ENCODE peak calls at places on chromosome 9, in seven cellular contexts. One of them, this sample, is unnamed.
A peak's percentile ranks its signal among the peaks of the same experiment; 100 is the strongest.

GRCh38 chr9:2810424-2811075 is 33.3 kb downstream of the PUM3 start:
- DNase-seq in T1000: no peak
- DNase-seq in left colon: no peak
- DNase-seq in right lobe of liver: no peak
- DNase-seq in NCI-H2081: no peak
- DNase-seq in COR-L47: no peak
- DNase-seq in HL-60: no peak
- DNase-seq in this sample: no peak

GRCh38 chr9:109653470-109653869 is 126.5 kb upstream of the PALM2AKAP2 start:
- DNase-seq in HL-60: no peak
- DNase-seq in right lobe of liver: no peak
- DNase-seq in left colon: no peak
- DNase-seq in NCI-H2081: no peak
- DNase-seq in T1000: no peak
- DNase-seq in COR-L47: no peak
- DNase-seq in this sample: no peak

GRCh38 chr9:21611896-21612295 is 129.8 kb upstream of the IFNE start:
- DNase-seq in COR-L47: no peak
- DNase-seq in NCI-H2081: no peak
- DNase-seq in T1000: no peak
- DNase-seq in left colon: no peak
- DNase-seq in HL-60: no peak
- DNase-seq in right lobe of liver: no peak
- DNase-seq in this sample: peak; percentile 88

GRCh38 chr9:129084087-129084486 is 3.2 kb downstream of the DOLPP1 start:
- DNase-seq in HL-60: no peak
- DNase-seq in T1000: no peak
- DNase-seq in NCI-H2081: no peak
- DNase-seq in COR-L47: no peak
- DNase-seq in left colon: no peak
- DNase-seq in right lobe of liver: peak; percentile 65
- DNase-seq in this sample: no peak

GRCh38 chr9:124616961-124617360 is 109.8 kb upstream of the NR5A1 start:
- DNase-seq in COR-L47: no peak
- DNase-seq in T1000: no peak
- DNase-seq in right lobe of liver: no peak
- DNase-seq in left colon: no peak
- DNase-seq in NCI-H2081: no peak
- DNase-seq in HL-60: no peak
- DNase-seq in this sample: no peak

GRCh38 chr9:83708515-83709158 is 879 bp upstream of the UBQLN1 start:
- DNase-seq in T1000: peak; percentile 43
- DNase-seq in left colon: peak; percentile 78
- DNase-seq in COR-L47: peak; percentile 54
- DNase-seq in HL-60: peak; percentile 78
- DNase-seq in right lobe of liver: peak; percentile 88
- DNase-seq in NCI-H2081: peak; percentile 16
- DNase-seq in this sample: peak; percentile 29

GRCh38 chr9:18142964-18143363 is 331.0 kb upstream of the ADAMTSL1 start:
- DNase-seq in COR-L47: no peak
- DNase-seq in right lobe of liver: no peak
- DNase-seq in left colon: no peak
- DNase-seq in NCI-H2081: no peak
- DNase-seq in HL-60: no peak
- DNase-seq in T1000: no peak
- DNase-seq in this sample: no peak

GRCh38 chr9:112819635-112820496 is 69.3 kb downstream of the SNX30 start:
- DNase-seq in NCI-H2081: peak; percentile 18
- DNase-seq in left colon: no peak
- DNase-seq in right lobe of liver: no peak
- DNase-seq in HL-60: no peak
- DNase-seq in COR-L47: peak; percentile 32
- DNase-seq in T1000: no peak
- DNase-seq in this sample: no peak

GRCh38 chr9:2479056-2479565 is 142.5 kb upstream of the VLDLR start:
- DNase-seq in COR-L47: no peak
- DNase-seq in left colon: no peak
- DNase-seq in right lobe of liver: no peak
- DNase-seq in NCI-H2081: no peak
- DNase-seq in HL-60: no peak
- DNase-seq in T1000: no peak
- DNase-seq in this sample: no peak

GRCh38 chr9:4292781-4293180 is 7.1 kb downstream of the GLIS3 start:
- DNase-seq in NCI-H2081: no peak
- DNase-seq in T1000: no peak
- DNase-seq in right lobe of liver: no peak
- DNase-seq in COR-L47: no peak
- DNase-seq in left colon: no peak
- DNase-seq in HL-60: no peak
- DNase-seq in this sample: no peak

GRCh38 chr9:114291064-114291474 is 31.8 kb upstream of the ORM1 start:
- DNase-seq in right lobe of liver: peak; percentile 64
- DNase-seq in T1000: peak; percentile 61
- DNase-seq in left colon: peak; percentile 41
- DNase-seq in NCI-H2081: peak; percentile 63
- DNase-seq in COR-L47: peak; percentile 39
- DNase-seq in HL-60: peak; percentile 47
- DNase-seq in this sample: no peak

GRCh38 chr9:103999375-104000062 is 94.6 kb upstream of the SMC2 start:
- DNase-seq in left colon: no peak
- DNase-seq in right lobe of liver: no peak
- DNase-seq in HL-60: no peak
- DNase-seq in NCI-H2081: no peak
- DNase-seq in COR-L47: no peak
- DNase-seq in T1000: no peak
- DNase-seq in this sample: no peak

GRCh38 chr9:74848150-74848525 is 39.6 kb downstream of the TRPM6 start:
- DNase-seq in HL-60: no peak
- DNase-seq in T1000: no peak
- DNase-seq in right lobe of liver: no peak
- DNase-seq in NCI-H2081: no peak
- DNase-seq in left colon: no peak
- DNase-seq in COR-L47: no peak
- DNase-seq in this sample: no peak

GRCh38 chr9:16236882-16237281 is 633.6 kb downstream of the BNC2 start:
- DNase-seq in T1000: no peak
- DNase-seq in right lobe of liver: no peak
- DNase-seq in COR-L47: no peak
- DNase-seq in NCI-H2081: no peak
- DNase-seq in HL-60: no peak
- DNase-seq in left colon: no peak
- DNase-seq in this sample: no peak

GRCh38 chr9:19788152-19788551 is 685 bp downstream of the SLC24A2 start:
- DNase-seq in NCI-H2081: peak; percentile 36
- DNase-seq in right lobe of liver: no peak
- DNase-seq in COR-L47: peak; percentile 57
- DNase-seq in left colon: no peak
- DNase-seq in HL-60: no peak
- DNase-seq in T1000: no peak
- DNase-seq in this sample: no peak

GRCh38 chr9:106934831-106935230 is 71.9 kb downstream of the ZNF462 start:
- DNase-seq in COR-L47: no peak
- DNase-seq in right lobe of liver: no peak
- DNase-seq in T1000: no peak
- DNase-seq in NCI-H2081: no peak
- DNase-seq in left colon: no peak
- DNase-seq in HL-60: no peak
- DNase-seq in this sample: no peak

GRCh38 chr9:127603226-127603625 is 8.9 kb upstream of the STXBP1 start:
- DNase-seq in left colon: no peak
- DNase-seq in NCI-H2081: no peak
- DNase-seq in right lobe of liver: no peak
- DNase-seq in T1000: no peak
- DNase-seq in COR-L47: no peak
- DNase-seq in HL-60: no peak
- DNase-seq in this sample: no peak

GRCh38 chr9:134536101-134536900 is 105.3 kb upstream of the COL5A1 start:
- DNase-seq in left colon: no peak
- DNase-seq in right lobe of liver: no peak
- DNase-seq in HL-60: no peak
- DNase-seq in NCI-H2081: no peak
- DNase-seq in T1000: peak; percentile 5
- DNase-seq in COR-L47: no peak
- DNase-seq in this sample: no peak

GRCh38 chr9:35705372-35705771 is 15.6 kb upstream of the TPM2 start:
- DNase-seq in left colon: no peak
- DNase-seq in COR-L47: no peak
- DNase-seq in HL-60: no peak
- DNase-seq in right lobe of liver: no peak
- DNase-seq in T1000: no peak
- DNase-seq in NCI-H2081: no peak
- DNase-seq in this sample: no peak

GRCh38 chr9:86202338-86202882 is 57.0 kb downstream of the C9orf153 start:
- DNase-seq in right lobe of liver: no peak
- DNase-seq in left colon: no peak
- DNase-seq in HL-60: peak; percentile 10
- DNase-seq in NCI-H2081: peak; percentile 35
- DNase-seq in T1000: no peak
- DNase-seq in COR-L47: peak; percentile 31
- DNase-seq in this sample: no peak